ENCODE peak calls at places on chromosomes 16 and 17, in eight cellular contexts. S is stomach, J is left ventricle myocardium inferior, L is tibial artery, X is heart right ventricle, W is adrenal gland, N is cardiac muscle cell, Y is sigmoid colon. H is an unnamed sample.

GRCh38 chr17:41655611-41656111 is 31.3 kb upstream of the KRT17 start:
- DNase-seq in S (peak), J (no peak), L (no peak), X (no peak), W (no peak), N (no peak), Y (no peak), H (no peak)

GRCh38 chr17:77593081-77593480 is 365.4 kb upstream of the TNRC6C start:
- DNase-seq in S (no peak), J (no peak), L (no peak), X (no peak), W (no peak), N (no peak), Y (peak), H (no peak)

GRCh38 chr16:88455610-88456355 is 2.7 kb downstream of the ZFPM1 start:
- DNase-seq in S (peak), J (no peak), L (no peak), X (no peak), W (peak), N (peak), Y (no peak), H (no peak)

GRCh38 chr16:76309639-76310335 is 32.6 kb downstream of the CNTNAP4 start:
- DNase-seq in S (no peak), J (no peak), L (no peak), X (no peak), W (no peak), N (no peak), Y (no peak), H (no peak)

GRCh38 chr16:58501242-58502131 is 1.5 kb downstream of the NDRG4 start:
- DNase-seq in S (peak), J (no peak), L (no peak), X (no peak), W (no peak), N (no peak), Y (peak), H (no peak)

GRCh38 chr16:88667496-88667895 is 4.6 kb upstream of the MVD start:
- DNase-seq in S (no peak), J (no peak), L (no peak), X (no peak), W (no peak), N (peak), Y (no peak), H (no peak)

GRCh38 chr17:72422505-72423285 is 301.9 kb downstream of the SOX9 start:
- DNase-seq in S (peak), J (peak), L (peak), X (peak), W (peak), N (peak), Y (peak), H (peak)

GRCh38 chr16:60771138-60771537 is 1265.1 kb downstream of the CDH8 start:
- DNase-seq in S (no peak), J (no peak), L (no peak), X (no peak), W (no peak), N (no peak), Y (no peak), H (no peak)

GRCh38 chr16:85149776-85150175 is 37.5 kb upstream of the CIBAR2 start:
- DNase-seq in S (peak), J (peak), L (no peak), X (peak), W (no peak), N (no peak), Y (peak), H (no peak)

GRCh38 chr17:69275751-69276150 is 47.1 kb upstream of the ABCA10 start:
- DNase-seq in S (no peak), J (no peak), L (no peak), X (no peak), W (no peak), N (no peak), Y (no peak), H (no peak)

GRCh38 chr17:74524751-74525725 is 6.2 kb downstream of the CD300LB start:
- DNase-seq in S (peak), J (no peak), L (no peak), X (no peak), W (no peak), N (no peak), Y (peak), H (peak)

GRCh38 chr17:72566671-72567484 is 446.1 kb downstream of the SOX9 start:
- DNase-seq in S (no peak), J (no peak), L (no peak), X (no peak), W (no peak), N (no peak), Y (no peak), H (no peak)

GRCh38 chr16:18804540-18804939 is 3.2 kb upstream of the ARL6IP1 start:
- DNase-seq in S (no peak), J (no peak), L (no peak), X (no peak), W (no peak), N (no peak), Y (no peak), H (no peak)

GRCh38 chr17:35568561-35568960 is 7.9 kb upstream of the SLFN14 start:
- DNase-seq in S (no peak), J (no peak), L (no peak), X (no peak), W (peak), N (peak), Y (no peak), H (no peak)

GRCh38 chr17:31721291-31722025 is 137.6 kb downstream of the COPRS start:
- DNase-seq in S (no peak), J (no peak), L (no peak), X (no peak), W (no peak), N (no peak), Y (no peak), H (no peak)

GRCh38 chr17:31724619-31725018 is 134.4 kb downstream of the COPRS start:
- DNase-seq in S (no peak), J (no peak), L (no peak), X (no peak), W (no peak), N (peak), Y (no peak), H (no peak)

GRCh38 chr17:31726980-31727427 is 132.0 kb downstream of the COPRS start:
- DNase-seq in S (no peak), J (no peak), L (no peak), X (no peak), W (no peak), N (no peak), Y (no peak), H (no peak)

GRCh38 chr17:31724026-31724425 is 135.0 kb downstream of the COPRS start:
- DNase-seq in S (no peak), J (no peak), L (no peak), X (no peak), W (peak), N (peak), Y (no peak), H (no peak)

DNA sequence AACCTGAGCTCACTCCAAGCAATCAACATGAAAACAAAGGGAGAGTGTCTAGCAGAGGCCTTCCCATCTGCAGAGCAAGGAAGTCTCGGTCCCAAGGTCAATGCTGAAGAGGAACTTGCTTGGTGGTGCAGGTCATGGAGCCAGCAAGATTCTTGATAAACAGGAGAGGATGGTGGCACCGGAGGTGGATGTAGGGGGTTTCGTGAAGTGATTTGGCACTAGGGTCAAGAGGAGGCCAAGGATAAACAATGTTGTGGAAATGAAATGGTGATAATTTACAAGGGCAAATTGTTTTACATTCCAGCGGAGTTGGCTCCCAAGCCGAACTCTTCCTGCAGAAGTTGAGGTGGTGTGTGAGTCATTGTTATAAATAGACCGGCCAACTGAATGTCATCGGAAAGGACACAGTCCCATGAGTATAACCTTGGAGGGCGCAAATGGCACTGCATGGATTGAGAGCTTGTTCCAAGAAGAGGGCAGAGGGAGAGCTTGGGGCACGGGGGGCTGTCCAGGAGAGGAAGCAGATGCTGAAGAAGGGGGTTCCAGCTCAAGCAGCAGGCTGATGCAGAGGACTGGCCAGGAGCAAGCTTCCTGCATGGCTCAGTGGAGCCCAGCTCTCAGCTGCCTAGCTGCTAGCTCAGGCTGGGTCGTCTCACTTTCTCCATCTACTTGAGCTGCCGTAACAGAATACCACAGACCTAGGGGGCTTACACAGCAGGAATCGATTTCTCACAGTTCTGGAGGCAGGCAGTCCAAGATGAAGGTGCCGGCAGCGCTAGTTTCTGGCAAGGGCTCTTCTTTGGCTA is 136.6 kb downstream of the COPRS start:
- DNase-seq in S (peak), J (no peak), L (no peak), X (peak), W (peak), N (peak), Y (no peak), H (no peak)
- H3K27ac ChIP-seq in S (peak), J (peak), L (peak), X (peak), W (no peak), N (no peak), Y (peak), H (peak)

GRCh38 chr16:65342231-65342866 is 220.5 kb upstream of the CDH11 start:
- DNase-seq in S (no peak), J (no peak), L (no peak), X (no peak), W (no peak), N (no peak), Y (no peak), H (no peak)
- TF ChIP-seq CTCF in S (no peak), J (no peak), L (no peak), X (no peak), W (no peak), N (peak), Y (no peak), H (no peak)

DNA sequence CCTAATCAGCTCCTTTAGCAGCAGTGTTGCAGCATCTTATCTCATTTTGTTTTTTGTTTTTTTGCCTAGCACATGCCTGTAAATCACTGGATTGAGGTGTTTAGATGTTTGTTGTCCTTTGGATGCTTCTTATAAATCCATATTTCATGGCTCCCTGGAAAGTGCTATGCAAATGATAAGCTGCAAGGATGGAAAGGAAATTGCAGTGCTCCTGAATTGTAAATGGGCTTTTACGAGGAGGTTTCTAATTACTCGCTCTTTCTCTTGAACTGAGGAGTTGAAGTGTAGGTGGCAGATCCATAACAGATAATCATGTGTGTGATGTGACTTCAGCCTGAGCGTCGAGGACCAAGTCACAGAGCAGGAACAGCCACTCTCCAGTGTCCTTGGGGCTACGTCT is 45.0 kb downstream of the MAPT start:
- DNase-seq in S (no peak), J (no peak), L (no peak), X (no peak), W (no peak), N (no peak), Y (no peak), H (no peak)
- H3K4me3 ChIP-seq in S (no peak), J (no peak), L (no peak), X (no peak), W (no peak), N (no peak), Y (no peak), H (no peak)

GRCh38 chr16:28964527-28964926 is 10.1 kb upstream of the SPNS1 start:
- DNase-seq in S (no peak), J (no peak), L (no peak), X (no peak), W (no peak), N (no peak), Y (no peak), H (no peak)
- H3K27ac ChIP-seq in S (no peak), J (no peak), L (no peak), X (no peak), W (no peak), N (no peak), Y (no peak), H (no peak)

DNA sequence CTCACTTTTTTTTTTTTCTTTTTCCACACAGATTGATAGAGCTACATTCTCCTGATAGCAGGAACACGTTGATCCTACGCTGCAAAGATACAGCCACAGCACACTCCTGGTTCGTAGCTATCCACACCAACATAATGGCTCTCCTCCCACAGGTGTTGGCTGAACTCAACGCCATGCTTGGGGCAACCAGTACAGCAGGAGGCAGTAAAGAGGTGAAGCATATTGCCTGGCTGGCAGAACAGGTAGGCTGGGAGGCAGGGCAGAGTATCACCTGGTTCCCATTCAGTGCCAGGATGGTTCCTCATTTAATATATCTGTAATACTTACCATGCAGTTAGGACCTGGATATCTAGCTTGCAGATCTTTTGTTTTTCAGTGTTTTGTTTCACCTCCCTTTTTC is 51.1 kb upstream of the VPS4A start:
- DNase-seq in S (no peak), J (no peak), L (no peak), X (no peak), W (no peak), N (no peak), Y (no peak), H (no peak)
- TF ChIP-seq CTCF in S (no peak), J (no peak), L (no peak), X (no peak), W (no peak), N (no peak), Y (no peak), H (no peak)

GRCh38 chr16:65176603-65177002 is 54.7 kb upstream of the CDH11 start:
- DNase-seq in S (no peak), J (peak), L (no peak), X (peak), W (peak), N (peak), Y (peak), H (no peak)

GRCh38 chr16:65180986-65181710 is 59.3 kb upstream of the CDH11 start:
- DNase-seq in S (no peak), J (no peak), L (no peak), X (no peak), W (no peak), N (peak), Y (no peak), H (no peak)

GRCh38 chr16:65178151-65178550 is 56.3 kb upstream of the CDH11 start:
- DNase-seq in S (no peak), J (no peak), L (no peak), X (no peak), W (no peak), N (peak), Y (no peak), H (no peak)
- H3K4me3 ChIP-seq in S (no peak), J (no peak), L (no peak), X (no peak), W (no peak), N (no peak), Y (no peak), H (no peak)

GRCh38 chr16:27638833-27639587 is 89.1 kb downstream of the KATNIP start:
- DNase-seq in S (no peak), J (no peak), L (no peak), X (no peak), W (no peak), N (no peak), Y (no peak), H (no peak)
- H3K27ac ChIP-seq in S (no peak), J (no peak), L (no peak), X (no peak), W (no peak), N (peak), Y (no peak), H (no peak)

GRCh38 chr16:48860341-48860740 is 250.4 kb upstream of the N4BP1 start:
- DNase-seq in S (no peak), J (no peak), L (no peak), X (no peak), W (no peak), N (no peak), Y (no peak), H (no peak)

GRCh38 chr16:48865511-48865910 is 255.5 kb upstream of the N4BP1 start:
- DNase-seq in S (no peak), J (no peak), L (no peak), X (no peak), W (no peak), N (no peak), Y (no peak), H (no peak)

GRCh38 chr16:48864055-48864454 is 254.1 kb upstream of the N4BP1 start:
- DNase-seq in S (no peak), J (no peak), L (no peak), X (no peak), W (no peak), N (no peak), Y (no peak), H (no peak)

DNA sequence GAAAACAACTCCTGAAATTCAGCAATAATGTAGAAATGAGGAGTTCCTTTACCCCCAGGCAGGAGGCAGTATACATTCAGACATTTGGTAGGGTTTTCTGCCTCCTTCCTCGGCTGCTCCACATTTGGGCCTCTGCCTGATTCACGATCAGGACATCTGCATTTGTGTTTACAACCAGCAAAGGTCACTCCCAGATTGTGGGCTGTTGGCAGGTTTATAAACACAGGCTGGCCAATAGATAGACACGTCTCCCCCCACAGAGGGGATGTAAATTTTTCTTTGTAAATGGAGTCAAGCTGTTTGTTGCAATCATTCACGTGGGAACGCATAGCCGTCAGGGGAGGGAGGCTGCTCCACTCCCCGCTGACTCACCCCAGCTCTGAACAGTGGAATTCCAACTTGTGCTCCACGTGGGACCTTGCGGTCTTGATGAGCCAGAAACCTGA is 252.1 kb upstream of the N4BP1 start:
- DNase-seq in S (no peak), J (no peak), L (no peak), X (no peak), W (no peak), N (no peak), Y (no peak), H (no peak)
- TF ChIP-seq CTCF in S (no peak), J (no peak), L (no peak), X (no peak), W (no peak), N (no peak), Y (peak), H (no peak)

GRCh38 chr17:81386646-81387234 is 8.5 kb upstream of the BAHCC1 start:
- DNase-seq in S (peak), J (peak), L (no peak), X (peak), W (no peak), N (peak), Y (no peak), H (no peak)

GRCh38 chr17:81387235-81388060 is 7.8 kb upstream of the BAHCC1 start:
- DNase-seq in S (peak), J (peak), L (no peak), X (peak), W (peak), N (peak), Y (peak), H (no peak)

GRCh38 chr17:81389585-81389984 is 5.7 kb upstream of the BAHCC1 start:
- DNase-seq in S (no peak), J (no peak), L (no peak), X (no peak), W (no peak), N (no peak), Y (no peak), H (no peak)

GRCh38 chr17:81388612-81389367 is 6.5 kb upstream of the BAHCC1 start:
- DNase-seq in S (no peak), J (no peak), L (no peak), X (peak), W (peak), N (no peak), Y (no peak), H (no peak)

GRCh38 chr17:81388091-81388611 is 7.1 kb upstream of the BAHCC1 start:
- DNase-seq in S (no peak), J (no peak), L (no peak), X (no peak), W (no peak), N (no peak), Y (no peak), H (no peak)
- H3K4me3 ChIP-seq in S (peak), J (peak), L (peak), X (peak), W (no peak), N (peak), Y (no peak), H (peak)